ENCODE peak calls at places on chromosomes 2 and 18, in nine cellular contexts. R, I, E, Q, V, G, S, P and M are unnamed samples. For H3K9me3, the result is how much of the 10 kb centered on the place peaks cover.

GRCh38 chr2:70083344-70084156 is 3.7 kb upstream of the PCBP1 start:
- DNase-seq in I (no peak), R (no peak), S (peak), E (no peak), Q (no peak), V (no peak), P (peak), G (peak), M (no peak)

GRCh38 chr2:103902347-103902746 is 951.6 kb upstream of the POU3F3 start:
- DNase-seq in G (no peak), I (no peak), Q (no peak), V (no peak), P (no peak), S (no peak), R (no peak), E (no peak), M (no peak)

GRCh38 chr2:173033080-173033479 is 42.6 kb upstream of the MAP3K20 start:
- DNase-seq in P (no peak), I (no peak), V (no peak), Q (no peak), E (no peak), R (no peak), S (no peak), G (peak), M (no peak)

GRCh38 chr2:232269867-232270266 is 108.7 kb upstream of the ALPP start:
- DNase-seq in S (no peak), E (no peak), I (no peak), P (no peak), G (no peak), Q (no peak), V (no peak), R (no peak), M (no peak)

GRCh38 chr18:79947054-79947755 is 4.2 kb downstream of the SLC66A2 start:
- DNase-seq in P (peak), Q (peak), G (peak), S (no peak), R (no peak), I (peak), E (no peak), V (no peak), M (peak)

GRCh38 chr18:23105581-23106219 is 29.6 kb upstream of the CABLES1 start:
- DNase-seq in Q (peak), G (no peak), E (no peak), P (peak), R (no peak), V (no peak), I (no peak), S (no peak), M (peak)

GRCh38 chr18:9296233-9297006 is 38.2 kb upstream of the TWSG1 start:
- DNase-seq in I (no peak), V (no peak), P (peak), R (no peak), E (no peak), G (peak), Q (no peak), S (no peak), M (no peak)

GRCh38 chr2:66867038-66867380 is 432.1 kb downstream of the MEIS1 start:
- DNase-seq in E (no peak), G (no peak), Q (no peak), S (no peak), R (no peak), V (no peak), P (no peak), I (no peak), M (no peak)

GRCh38 chr18:26621161-26622026 is 73.0 kb upstream of the KCTD1 start:
- DNase-seq in S (no peak), G (no peak), R (peak), Q (no peak), I (peak), P (peak), V (no peak), E (no peak), M (peak)

GRCh38 chr2:240472078-240472790 is 36.8 kb downstream of the GPC1 start:
- DNase-seq in V (no peak), S (no peak), Q (peak), I (peak), G (no peak), R (no peak), E (no peak), P (no peak), M (peak)

GRCh38 chr2:106868199-106868598 is 17.8 kb downstream of the ST6GAL2 start:
- DNase-seq in S (no peak), P (no peak), E (no peak), R (no peak), Q (no peak), V (no peak), I (no peak), G (no peak), M (peak)

GRCh38 chr2:131004446-131005209 is 88.6 kb downstream of the FAM168B start:
- DNase-seq in V (no peak), P (no peak), I (no peak), E (no peak), Q (no peak), S (no peak), G (no peak), R (no peak), M (no peak)

GRCh38 chr2:102736174-102736606 is 25.6 kb upstream of the TMEM182 start:
- DNase-seq in P (peak), R (peak), S (no peak), Q (no peak), G (peak), I (no peak), V (no peak), E (peak), M (no peak)

GRCh38 chr18:61942072-61942471 is 49.3 kb upstream of the RNF152 start:
- DNase-seq in P (no peak), I (no peak), G (no peak), S (no peak), V (no peak), E (no peak), R (no peak), Q (no peak), M (no peak)

GRCh38 chr2:604385-604784 is 72.8 kb downstream of the TMEM18 start:
- DNase-seq in I (no peak), R (no peak), Q (no peak), E (no peak), V (no peak), G (no peak), S (no peak), P (no peak), M (peak)

GRCh38 chr2:205721057-205721767 is 38.9 kb downstream of the NRP2 start:
- DNase-seq in E (no peak), I (no peak), S (no peak), G (no peak), R (no peak), Q (no peak), V (no peak), P (peak), M (peak)

GRCh38 chr18:10559566-10560456 is 34.0 kb downstream of the NAPG start:
- DNase-seq in S (no peak), Q (no peak), I (no peak), P (no peak), R (no peak), V (no peak), G (peak), E (no peak), M (peak)

GRCh38 chr2:106847366-106847765 is 38.6 kb downstream of the ST6GAL2 start:
- DNase-seq in P (no peak), I (no peak), G (no peak), V (no peak), S (no peak), E (no peak), R (no peak), Q (no peak), M (no peak)

GRCh38 chr18:63079114-63079513 is 240.5 kb downstream of the BCL2 start:
- DNase-seq in G (no peak), I (no peak), V (no peak), R (no peak), Q (no peak), E (no peak), S (no peak), P (no peak), M (peak)

GRCh38 chr2:84309281-84309680 is 149.8 kb downstream of the SUCLG1 start:
- DNase-seq in G (no peak), Q (no peak), S (no peak), E (no peak), V (no peak), P (no peak), R (no peak), I (no peak), M (no peak)

GRCh38 chr2:135159191-135159590 is 107.1 kb downstream of the RAB3GAP1 start:
- DNase-seq in I (no peak), S (no peak), Q (no peak), V (no peak), G (no peak), P (no peak), E (no peak), R (no peak), M (no peak)

GRCh38 chr2:133240505-133241230 is 327.6 kb downstream of the NCKAP5 start:
- DNase-seq in R (no peak), I (no peak), V (no peak), Q (no peak), G (peak), P (no peak), S (no peak), E (no peak), M (no peak)

GRCh38 chr2:37599688-37600525 is 71.5 kb downstream of the CDC42EP3 start:
- DNase-seq in G (no peak), R (no peak), Q (peak), P (no peak), V (no peak), S (peak), E (no peak), I (peak), M (no peak)

GRCh38 chr18:55275042-55275897 is 312.7 kb downstream of the TCF4 start:
- DNase-seq in G (peak), P (peak), I (no peak), R (peak), V (no peak), Q (no peak), E (no peak), S (no peak), M (no peak)

GRCh38 chr2:86498468-86499260 is 57.5 kb downstream of the KDM3A start:
- DNase-seq in R (no peak), I (no peak), V (no peak), Q (no peak), G (peak), P (peak), S (no peak), E (no peak), M (no peak)

GRCh38 chr2:86500325-86500724 is 59.2 kb downstream of the KDM3A start:
- DNase-seq in V (no peak), Q (no peak), I (no peak), P (no peak), R (no peak), E (no peak), S (no peak), G (no peak), M (no peak)

DNA sequence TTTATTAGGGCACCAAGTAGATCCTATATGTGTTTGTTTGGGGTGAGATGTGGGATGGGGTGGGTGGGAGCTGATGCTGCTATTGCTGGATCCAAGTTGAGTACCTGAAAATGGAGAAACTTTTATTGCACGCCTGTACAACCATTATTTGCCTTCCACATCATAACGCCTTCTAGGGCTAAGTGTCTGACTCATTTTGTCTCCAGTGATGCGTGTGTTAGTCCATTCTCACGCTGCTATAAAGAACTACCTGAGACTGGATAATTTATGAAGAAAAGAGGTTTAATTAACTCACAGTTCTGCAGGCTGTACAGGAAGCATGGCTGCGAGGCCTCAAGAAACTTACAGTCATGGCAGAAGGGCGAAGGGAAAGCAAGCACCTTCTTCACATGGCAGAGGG is 58.2 kb downstream of the KDM3A start:
- DNase-seq in I (no peak), Q (no peak), G (no peak), P (peak), R (no peak), S (no peak), E (no peak), V (no peak), M (no peak)
- H3K9me3 ChIP-seq in I (under half), Q (under half), G (under half), P (under half), R (under half), S (under half), E (under half), V (under half), M (half or more)

DNA sequence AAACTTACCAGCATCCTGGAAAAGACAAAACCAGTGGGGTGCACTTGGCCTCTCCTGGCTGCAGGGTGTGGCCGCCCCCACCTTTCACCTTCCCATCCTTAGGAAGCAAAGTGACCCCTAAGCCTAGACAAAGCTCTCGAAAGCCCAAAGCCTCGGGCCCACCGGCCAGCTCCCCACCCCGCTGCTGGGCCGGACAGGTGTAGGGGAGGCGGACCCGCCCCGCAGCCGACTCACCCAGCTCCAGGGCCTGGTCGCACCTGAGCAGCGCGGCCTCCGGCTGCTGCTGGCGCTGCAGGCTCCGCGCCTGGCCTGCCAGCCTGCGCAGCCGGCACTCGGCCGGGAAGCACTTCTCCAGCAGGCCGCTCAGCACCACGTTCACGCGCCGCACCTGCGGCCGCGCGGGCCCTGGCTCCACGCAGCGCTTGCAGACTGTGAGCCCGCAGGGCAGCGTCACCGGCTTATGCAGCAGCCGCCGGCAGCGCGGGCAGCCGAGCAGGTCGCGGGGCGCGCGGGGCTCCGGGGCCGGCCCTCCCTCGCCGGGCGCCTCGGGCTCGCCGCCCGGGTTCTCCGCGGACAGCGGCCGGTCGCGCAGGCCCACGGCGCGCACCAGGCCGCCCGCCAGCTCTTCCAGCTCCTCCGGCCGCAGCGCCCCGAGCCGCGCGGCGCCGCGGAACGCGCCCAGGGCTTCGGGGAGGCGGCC is 970 bp downstream of the LONRF2 start:
- DNase-seq in V (no peak), Q (peak), E (peak), P (peak), S (no peak), R (peak), G (peak), I (peak), M (peak)
- TF ChIP-seq CTCF in V (peak), Q (no peak), E (peak), P (peak), S (no peak), R (peak), G (no peak), I (peak), M (peak)

GRCh38 chr2:157105372-157105771 is 152.1 kb upstream of the GALNT5 start:
- DNase-seq in V (no peak), G (no peak), I (no peak), E (no peak), R (no peak), Q (no peak), S (no peak), P (no peak), M (no peak)

GRCh38 chr2:157106950-157107349 is 150.6 kb upstream of the GALNT5 start:
- DNase-seq in G (no peak), S (no peak), I (no peak), E (no peak), P (no peak), R (peak), V (no peak), Q (no peak), M (no peak)

GRCh38 chr2:157107460-157107859 is 150.0 kb upstream of the GALNT5 start:
- DNase-seq in Q (no peak), V (no peak), S (no peak), R (no peak), I (no peak), P (peak), G (no peak), E (no peak), M (no peak)

GRCh38 chr2:157107877-157108276 is 149.6 kb upstream of the GALNT5 start:
- DNase-seq in V (no peak), G (peak), P (peak), R (peak), I (no peak), S (no peak), E (no peak), Q (no peak), M (no peak)
- H3K9me3 ChIP-seq in V (under half), G (under half), P (under half), R (under half), I (under half), S (under half), E (under half), Q (half or more), M (under half)

DNA sequence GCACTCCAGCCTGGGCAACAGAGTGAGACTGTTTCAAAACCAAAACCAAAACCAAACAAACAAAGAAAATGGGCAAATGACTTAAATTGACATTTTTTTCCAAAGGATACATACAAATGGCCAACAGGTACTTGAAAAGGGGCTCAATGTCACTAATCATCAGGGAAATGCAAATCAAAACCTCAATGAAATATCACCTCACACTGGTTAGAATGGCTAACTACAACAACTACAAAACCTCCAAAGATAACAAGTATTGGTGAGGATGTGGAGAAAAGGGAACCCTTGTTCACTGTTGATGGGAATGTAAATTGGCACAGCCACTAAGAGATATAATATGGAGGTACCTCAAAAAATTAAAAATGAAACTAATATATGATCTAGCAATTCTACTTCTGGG is 213.2 kb upstream of the HS6ST1 start:
- DNase-seq in P (peak), G (no peak), Q (no peak), R (no peak), V (no peak), E (no peak), I (no peak), S (no peak), M (no peak)
- TF ChIP-seq CTCF in P (peak), G (peak), Q (no peak), R (peak), V (no peak), E (no peak), I (peak), S (no peak), M (peak)